ENCODE peak calls at places on chromosomes 13 and 19, in seven cellular contexts. One of them, this sample, is unnamed.
A peak's percentile ranks its signal among the peaks of the same experiment; 100 is the strongest.

GRCh38 chr19:35040826-35041547 is 534 bp upstream of the HPN start:
- DNase-seq in AG09319: no peak
- DNase-seq in heart right ventricle: peak; percentile 93
- DNase-seq in adrenal gland: peak; percentile 90
- DNase-seq in cardiac muscle cell: peak; percentile 78
- DNase-seq in A673: no peak
- DNase-seq in PC-9: peak; percentile 69
- DNase-seq in this sample: peak; percentile 96

GRCh38 chr13:33497146-33497845 is 211.7 kb upstream of the STARD13 start:
- DNase-seq in AG09319: no peak
- DNase-seq in heart right ventricle: no peak
- DNase-seq in adrenal gland: no peak
- DNase-seq in cardiac muscle cell: peak; percentile 11
- DNase-seq in A673: no peak
- DNase-seq in PC-9: no peak
- DNase-seq in this sample: no peak

GRCh38 chr19:45791744-45792481 is 732 bp downstream of the DMWD start:
- DNase-seq in AG09319: no peak
- DNase-seq in heart right ventricle: no peak
- DNase-seq in adrenal gland: no peak
- DNase-seq in cardiac muscle cell: no peak
- DNase-seq in A673: no peak
- DNase-seq in PC-9: no peak
- DNase-seq in this sample: no peak

GRCh38 chr19:10919352-10920287 is 8.8 kb downstream of the YIPF2 start:
- DNase-seq in AG09319: no peak
- DNase-seq in heart right ventricle: no peak
- DNase-seq in adrenal gland: no peak
- DNase-seq in cardiac muscle cell: no peak
- DNase-seq in A673: no peak
- DNase-seq in PC-9: no peak
- DNase-seq in this sample: no peak

GRCh38 chr13:99218126-99218525 is 17.5 kb downstream of the UBAC2 start:
- DNase-seq in AG09319: no peak
- DNase-seq in heart right ventricle: no peak
- DNase-seq in adrenal gland: no peak
- DNase-seq in cardiac muscle cell: no peak
- DNase-seq in A673: no peak
- DNase-seq in PC-9: no peak
- DNase-seq in this sample: no peak

GRCh38 chr19:44775676-44776240 is 1.9 kb upstream of the CBLC start:
- DNase-seq in AG09319: no peak
- DNase-seq in heart right ventricle: no peak
- DNase-seq in adrenal gland: no peak
- DNase-seq in cardiac muscle cell: no peak
- DNase-seq in A673: no peak
- DNase-seq in PC-9: no peak
- DNase-seq in this sample: no peak

GRCh38 chr13:65461590-65461989 is 1768.5 kb downstream of the PCDH9 start:
- DNase-seq in AG09319: no peak
- DNase-seq in heart right ventricle: no peak
- DNase-seq in adrenal gland: no peak
- DNase-seq in cardiac muscle cell: peak; percentile 72
- DNase-seq in A673: no peak
- DNase-seq in PC-9: peak; percentile 10
- DNase-seq in this sample: no peak

GRCh38 chr19:17420267-17420924 is 549 bp downstream of the MVB12A start:
- DNase-seq in AG09319: no peak
- DNase-seq in heart right ventricle: peak; percentile 44
- DNase-seq in adrenal gland: peak; percentile 74
- DNase-seq in cardiac muscle cell: peak; percentile 24
- DNase-seq in A673: no peak
- DNase-seq in PC-9: peak; percentile 48
- DNase-seq in this sample: peak; percentile 64

GRCh38 chr19:3821857-3822364 is 35.7 kb upstream of the MATK start:
- DNase-seq in AG09319: no peak
- DNase-seq in heart right ventricle: peak; percentile 76
- DNase-seq in adrenal gland: peak; percentile 49
- DNase-seq in cardiac muscle cell: peak; percentile 64
- DNase-seq in A673: peak; percentile 78
- DNase-seq in PC-9: peak; percentile 56
- DNase-seq in this sample: peak; percentile 56

GRCh38 chr19:5691930-5692784 is 2.1 kb downstream of the RPL36 start:
- DNase-seq in AG09319: no peak
- DNase-seq in heart right ventricle: peak; percentile 26
- DNase-seq in adrenal gland: peak; percentile 55
- DNase-seq in cardiac muscle cell: no peak
- DNase-seq in A673: no peak
- DNase-seq in PC-9: no peak
- DNase-seq in this sample: no peak

GRCh38 chr13:28582225-28582891 is 76.6 kb upstream of the POMP start:
- DNase-seq in AG09319: no peak
- DNase-seq in heart right ventricle: no peak
- DNase-seq in adrenal gland: no peak
- DNase-seq in cardiac muscle cell: peak; percentile 15
- DNase-seq in A673: peak; percentile 14
- DNase-seq in PC-9: no peak
- DNase-seq in this sample: no peak

GRCh38 chr19:39405930-39406655 is 554 bp upstream of the ZFP36 start:
- DNase-seq in AG09319: no peak
- DNase-seq in heart right ventricle: no peak
- DNase-seq in adrenal gland: no peak
- DNase-seq in cardiac muscle cell: no peak
- DNase-seq in A673: peak; percentile 66
- DNase-seq in PC-9: no peak
- DNase-seq in this sample: no peak

GRCh38 chr13:23960566-23961156 is 63.4 kb upstream of the C1QTNF9B start:
- DNase-seq in AG09319: no peak
- DNase-seq in heart right ventricle: no peak
- DNase-seq in adrenal gland: no peak
- DNase-seq in cardiac muscle cell: peak; percentile 69
- DNase-seq in A673: peak; percentile 57
- DNase-seq in PC-9: peak; percentile 7
- DNase-seq in this sample: no peak

GRCh38 chr13:109333893-109334651 is 452.3 kb downstream of the IRS2 start:
- DNase-seq in AG09319: no peak
- DNase-seq in heart right ventricle: no peak
- DNase-seq in adrenal gland: no peak
- DNase-seq in cardiac muscle cell: no peak
- DNase-seq in A673: no peak
- DNase-seq in PC-9: no peak
- DNase-seq in this sample: no peak
- TF ChIP-seq CTCF in AG09319: no peak
- TF ChIP-seq CTCF in heart right ventricle: peak; percentile 45
- TF ChIP-seq CTCF in adrenal gland: no peak
- TF ChIP-seq CTCF in cardiac muscle cell: no peak
- TF ChIP-seq CTCF in A673: no peak
- TF ChIP-seq CTCF in PC-9: no peak
- TF ChIP-seq CTCF in this sample: no peak

DNA sequence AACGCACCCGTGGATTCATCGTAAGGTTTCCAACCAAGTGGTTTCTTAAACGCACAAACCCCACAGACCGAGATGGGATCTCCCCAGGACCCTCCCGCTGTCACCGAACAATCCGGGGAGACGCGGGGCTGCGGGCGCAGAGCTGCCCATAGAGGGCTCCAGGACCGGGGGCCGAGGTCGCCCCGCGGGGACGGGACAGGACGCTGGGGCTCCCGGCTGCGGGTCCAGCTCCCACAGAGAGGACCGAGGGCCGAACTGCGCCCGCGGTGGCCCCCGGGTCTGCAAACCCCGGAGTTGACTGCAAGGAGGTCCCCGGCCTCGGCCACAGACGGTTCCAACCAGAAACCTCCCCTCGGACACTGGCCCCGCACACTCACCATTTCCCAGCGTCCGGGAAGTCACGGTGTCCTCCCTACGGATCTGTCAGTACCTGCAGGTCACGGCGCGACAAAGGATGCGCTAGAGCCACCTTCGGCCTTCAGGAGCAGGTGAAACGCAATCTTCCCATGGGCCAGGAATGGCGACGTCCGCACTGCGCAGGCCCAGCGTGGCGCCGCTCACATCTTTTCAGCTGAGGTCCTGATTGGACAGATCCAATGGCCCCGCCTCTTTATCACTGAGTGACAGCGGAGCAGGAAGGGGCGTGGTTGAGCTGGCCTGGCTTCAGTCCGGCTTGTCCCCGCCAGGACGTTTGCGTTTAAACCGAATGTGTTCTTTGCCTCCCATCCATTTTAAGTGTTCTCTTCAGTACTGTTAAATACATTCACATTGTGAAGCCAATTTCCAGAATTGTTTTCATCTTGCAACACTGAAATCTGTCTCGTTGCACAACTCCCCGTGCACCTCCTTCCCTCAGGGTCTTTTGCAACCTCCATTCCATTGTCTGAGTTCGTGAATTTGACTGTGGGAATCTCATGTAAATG is at the start of gene ZNF14:
- DNase-seq in AG09319: peak; percentile 72
- DNase-seq in heart right ventricle: peak; percentile 90
- DNase-seq in adrenal gland: peak; percentile 95
- DNase-seq in cardiac muscle cell: peak; percentile 95
- DNase-seq in A673: peak; percentile 95
- DNase-seq in PC-9: peak; percentile 90
- DNase-seq in this sample: peak; percentile 90
- TF ChIP-seq CTCF in AG09319: no peak
- TF ChIP-seq CTCF in heart right ventricle: peak; percentile 42
- TF ChIP-seq CTCF in adrenal gland: peak; percentile 4
- TF ChIP-seq CTCF in cardiac muscle cell: peak; percentile 33
- TF ChIP-seq CTCF in A673: peak; percentile 23
- TF ChIP-seq CTCF in PC-9: no peak
- TF ChIP-seq CTCF in this sample: no peak

GRCh38 chr19:12794936-12795335 is 3.6 kb downstream of the JUNB start:
- DNase-seq in AG09319: no peak
- DNase-seq in heart right ventricle: no peak
- DNase-seq in adrenal gland: no peak
- DNase-seq in cardiac muscle cell: peak; percentile 25
- DNase-seq in A673: no peak
- DNase-seq in PC-9: no peak
- DNase-seq in this sample: peak; percentile 19

GRCh38 chr19:12792048-12792852 is 964 bp downstream of the JUNB start:
- DNase-seq in AG09319: no peak
- DNase-seq in heart right ventricle: peak; percentile 76
- DNase-seq in adrenal gland: peak; percentile 77
- DNase-seq in cardiac muscle cell: peak; percentile 67
- DNase-seq in A673: peak; percentile 86
- DNase-seq in PC-9: peak; percentile 49
- DNase-seq in this sample: peak; percentile 88

GRCh38 chr19:12792853-12793289 is 1.6 kb downstream of the JUNB start:
- DNase-seq in AG09319: no peak
- DNase-seq in heart right ventricle: no peak
- DNase-seq in adrenal gland: no peak
- DNase-seq in cardiac muscle cell: no peak
- DNase-seq in A673: no peak
- DNase-seq in PC-9: no peak
- DNase-seq in this sample: no peak

GRCh38 chr19:12794196-12794921 is 3.1 kb downstream of the JUNB start:
- DNase-seq in AG09319: peak; percentile 50
- DNase-seq in heart right ventricle: no peak
- DNase-seq in adrenal gland: no peak
- DNase-seq in cardiac muscle cell: peak; percentile 60
- DNase-seq in A673: no peak
- DNase-seq in PC-9: no peak
- DNase-seq in this sample: no peak

DNA sequence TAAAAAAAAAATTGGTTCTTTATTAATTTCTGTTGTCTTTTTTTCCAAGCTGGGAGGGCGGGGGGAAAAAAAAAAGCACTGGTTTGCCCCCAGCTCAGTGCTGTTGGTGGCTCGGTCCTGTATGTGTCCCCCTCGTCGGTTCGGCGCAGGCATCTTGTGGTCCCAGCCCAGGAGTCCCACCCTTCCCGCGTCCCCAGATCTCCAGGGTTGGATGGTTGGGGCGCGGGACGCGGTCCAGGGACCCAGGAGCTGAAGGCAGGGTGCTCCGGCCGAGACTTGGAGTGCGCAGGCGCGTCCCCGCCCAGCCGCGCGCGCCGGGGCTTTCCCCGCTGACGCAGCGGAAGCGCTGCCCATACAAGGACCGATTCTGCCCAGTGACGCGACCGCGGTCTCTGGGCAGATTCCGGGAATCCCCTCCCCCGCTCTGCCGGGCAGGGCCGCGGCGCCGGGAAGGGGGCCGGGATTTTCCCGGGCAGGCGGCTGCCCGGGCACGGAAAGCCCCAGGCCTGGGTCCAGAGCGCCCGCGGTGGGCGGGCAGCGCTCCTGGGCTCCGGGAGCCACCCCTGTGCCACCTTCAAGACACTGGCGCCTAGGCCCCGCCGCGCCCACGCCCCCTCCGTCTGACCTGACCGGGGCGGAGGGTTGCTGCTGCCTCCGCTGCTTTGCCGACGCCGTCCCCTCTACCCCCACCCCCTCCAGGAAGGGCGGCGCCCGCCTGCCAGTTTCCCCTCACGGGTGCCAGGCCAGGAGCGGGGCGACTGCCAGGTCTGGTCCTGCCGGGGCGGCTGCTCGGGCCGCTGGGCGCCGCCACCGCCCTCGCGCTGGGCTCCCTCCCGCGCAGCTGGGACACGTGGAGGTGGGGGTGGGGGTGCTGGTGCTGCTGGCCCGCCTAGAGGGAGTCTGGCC is 2.3 kb downstream of the JUNB start:
- DNase-seq in AG09319: peak; percentile 86
- DNase-seq in heart right ventricle: peak; percentile 95
- DNase-seq in adrenal gland: peak; percentile 95
- DNase-seq in cardiac muscle cell: peak; percentile 97
- DNase-seq in A673: peak; percentile 95
- DNase-seq in PC-9: peak; percentile 94
- DNase-seq in this sample: peak; percentile 94
- TF ChIP-seq CTCF in AG09319: no peak
- TF ChIP-seq CTCF in heart right ventricle: peak; percentile 13
- TF ChIP-seq CTCF in adrenal gland: peak; percentile 1
- TF ChIP-seq CTCF in cardiac muscle cell: no peak
- TF ChIP-seq CTCF in A673: no peak
- TF ChIP-seq CTCF in PC-9: no peak
- TF ChIP-seq CTCF in this sample: no peak

DNA sequence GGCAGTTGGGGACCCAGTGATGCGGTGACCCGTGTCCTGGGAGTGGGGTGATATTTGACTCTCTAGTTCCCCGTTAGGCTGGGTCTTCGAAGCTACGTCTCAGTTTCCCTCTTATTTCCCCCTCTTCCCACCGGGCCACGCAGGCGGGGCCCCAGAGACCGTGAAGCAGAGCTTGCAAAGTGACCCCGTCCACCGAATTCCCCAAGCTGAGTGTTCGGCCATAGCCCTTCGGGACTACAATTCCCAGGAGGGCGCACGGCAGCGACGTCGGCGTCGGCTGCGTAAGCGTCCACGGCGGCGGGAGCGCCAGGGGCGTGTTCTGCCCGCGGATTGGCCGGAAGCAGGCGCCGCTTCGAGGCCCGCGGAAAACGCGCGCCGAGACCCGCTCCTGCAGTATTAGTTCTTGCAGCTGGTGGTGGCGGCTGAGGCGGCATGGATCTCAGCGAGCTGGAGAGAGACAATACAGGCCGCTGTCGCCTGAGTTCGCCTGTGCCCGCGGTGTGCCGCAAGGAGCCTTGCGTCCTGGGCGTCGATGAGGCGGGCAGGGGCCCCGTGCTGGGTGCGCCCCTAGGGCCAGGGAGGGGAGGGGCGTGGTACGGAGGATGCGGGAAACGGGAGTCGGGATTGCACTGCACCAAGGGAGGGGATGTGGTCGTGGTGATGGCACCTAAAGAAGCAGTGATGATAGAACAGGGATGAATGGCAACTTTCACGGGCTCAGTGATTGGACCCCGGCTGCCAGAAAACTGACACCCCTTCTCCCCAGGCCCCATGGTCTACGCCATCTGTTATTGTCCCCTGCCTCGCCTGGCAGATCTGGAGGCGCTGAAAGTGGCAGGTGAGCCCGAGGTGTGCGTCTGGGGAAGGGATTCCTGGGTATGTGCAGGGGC is at the start of gene RNASEH2A:
- DNase-seq in AG09319: peak; percentile 69
- DNase-seq in heart right ventricle: peak; percentile 92
- DNase-seq in adrenal gland: peak; percentile 88
- DNase-seq in cardiac muscle cell: peak; percentile 95
- DNase-seq in A673: peak; percentile 97
- DNase-seq in PC-9: peak; percentile 85
- DNase-seq in this sample: peak; percentile 91
- TF ChIP-seq CTCF in AG09319: no peak
- TF ChIP-seq CTCF in heart right ventricle: no peak
- TF ChIP-seq CTCF in adrenal gland: peak; percentile 27
- TF ChIP-seq CTCF in cardiac muscle cell: no peak
- TF ChIP-seq CTCF in A673: no peak
- TF ChIP-seq CTCF in PC-9: no peak
- TF ChIP-seq CTCF in this sample: no peak

This sample was measured in psoas muscle.